ENCODE peak calls at places on chromosomes 5 and 9, in four cellular contexts. A, C, Z and H are unnamed samples.

GRCh38 chr5:143086851-143087637 is 316.4 kb downstream of the NR3C1 start:
- DNase-seq in Z (no peak), C (no peak), A (no peak), H (no peak)

GRCh38 chr9:25678147-25678666 is at the start of gene TUSC1:
- DNase-seq in Z (peak), A (peak), C (no peak), H (peak)

GRCh38 chr5:177507165-177507564 is 2.5 kb downstream of the DOK3 start:
- DNase-seq in A (no peak), C (no peak), Z (no peak), H (no peak)

GRCh38 chr5:82100303-82101077 is 128.7 kb downstream of the ATG10 start:
- DNase-seq in C (no peak), A (peak), Z (no peak), H (peak)

GRCh38 chr9:132193227-132194110 is 31.6 kb downstream of the NTNG2 start:
- DNase-seq in A (no peak), Z (no peak), C (no peak), H (no peak)

GRCh38 chr5:174901336-174901735 is 177.0 kb downstream of the MSX2 start:
- DNase-seq in Z (no peak), C (no peak), A (no peak), H (no peak)

GRCh38 chr9:127173063-127173462 is 50.6 kb upstream of the ANGPTL2 start:
- DNase-seq in C (no peak), A (no peak), Z (no peak), H (no peak)

GRCh38 chr5:42572313-42572712 is 149.1 kb downstream of the GHR start:
- DNase-seq in Z (no peak), C (no peak), A (no peak), H (no peak)

GRCh38 chr5:149128023-149128875 is 13.0 kb upstream of the ABLIM3 start:
- DNase-seq in C (no peak), Z (no peak), A (no peak), H (peak)

GRCh38 chr9:91746357-91746756 is 203.7 kb downstream of the ROR2 start:
- DNase-seq in Z (no peak), C (no peak), A (no peak), H (no peak)

GRCh38 chr5:6443326-6443725 is 5.3 kb upstream of the UBE2QL1 start:
- DNase-seq in C (no peak), Z (no peak), A (no peak), H (no peak)

GRCh38 chr9:127557466-127557869 is 54.6 kb upstream of the STXBP1 start:
- DNase-seq in A (peak), C (no peak), Z (no peak), H (peak)

GRCh38 chr9:119273984-119274665 is 95.1 kb downstream of the BRINP1 start:
- DNase-seq in Z (no peak), A (no peak), C (no peak), H (peak)

GRCh38 chr9:129558551-129559505 is 62.1 kb downstream of the C9orf50 start:
- DNase-seq in A (no peak), Z (no peak), C (no peak), H (peak)

GRCh38 chr5:36573441-36573840 is 33.0 kb upstream of the SLC1A3 start:
- DNase-seq in C (no peak), Z (no peak), A (no peak), H (peak)

GRCh38 chr9:115640887-115641286 is 512.7 kb upstream of the PAPPA start:
- DNase-seq in C (no peak), Z (no peak), A (no peak), H (peak)

GRCh38 chr9:90393355-90394152 is 249.1 kb downstream of the DIRAS2 start:
- DNase-seq in Z (no peak), A (no peak), C (no peak), H (peak)

GRCh38 chr5:1219768-1220100 is 5.4 kb upstream of the SLC6A18 start:
- DNase-seq in Z (no peak), C (no peak), A (no peak), H (no peak)

GRCh38 chr9:104606202-104606601 is 775 bp upstream of the OR13C2 start:
- DNase-seq in C (no peak), Z (peak), A (no peak), H (no peak)

GRCh38 chr5:137997726-137998213 is 35.1 kb downstream of the FAM13B start:
- DNase-seq in C (no peak), Z (no peak), A (peak), H (peak)